ENCODE peak calls at places on chromosomes 6 and 20, in ten cellular contexts. N is Panc1, O is ovary, A is neural progenitor cell, Z is endothelial cell of umbilical vein, X is sigmoid colon, D is pancreas, B is esophagus squamous epithelium, W is psoas muscle, L is IMR-90. H is an unnamed sample.

GRCh38 chr20:3933126-3933684 is 44.0 kb downstream of the PANK2 start:
- DNase-seq in N (no peak), O (no peak), A (no peak), Z (no peak), X (no peak), D (no peak), B (no peak), W (no peak), L (no peak), H (no peak)

GRCh38 chr6:7214400-7214940 is 98.5 kb downstream of the SSR1 start:
- DNase-seq in N (no peak), O (no peak), A (no peak), Z (no peak), X (no peak), D (no peak), B (no peak), W (no peak), L (no peak), H (no peak)

GRCh38 chr20:9996944-9997343 is 37.8 kb upstream of the ANKEF1 start:
- DNase-seq in N (no peak), O (no peak), A (no peak), Z (no peak), X (no peak), D (no peak), B (no peak), W (no peak), L (peak; percentile 25), H (no peak)

GRCh38 chr6:141123497-141123896 is 1009.2 kb upstream of the GJE1 start:
- DNase-seq in N (no peak), O (no peak), A (no peak), Z (no peak), X (no peak), D (no peak), B (no peak), W (no peak), L (no peak), H (no peak)

GRCh38 chr6:81892911-81893310 is 140.4 kb upstream of the TENT5A start:
- DNase-seq in N (no peak), O (no peak), A (no peak), Z (no peak), X (no peak), D (no peak), B (no peak), W (no peak), L (no peak), H (no peak)

GRCh38 chr20:63125893-63126601 is 89.9 kb downstream of the YTHDF1 start:
- DNase-seq in N (no peak), O (no peak), A (no peak), Z (no peak), X (peak; percentile 47), D (no peak), B (no peak), W (peak; percentile 17), L (no peak), H (no peak)

GRCh38 chr20:42432931-42433330 is 756.8 kb downstream of the PTPRT start:
- DNase-seq in N (no peak), O (no peak), A (no peak), Z (no peak), X (no peak), D (no peak), B (no peak), W (peak; percentile 48), L (no peak), H (no peak)

GRCh38 chr6:88142299-88142668 is 23.9 kb downstream of the CNR1 start:
- DNase-seq in N (no peak), O (no peak), A (no peak), Z (no peak), X (no peak), D (no peak), B (no peak), W (no peak), L (no peak), H (no peak)

GRCh38 chr6:161011509-161012480 is 20.2 kb downstream of the MAP3K4 start:
- DNase-seq in N (no peak), O (no peak), A (peak; percentile 66), Z (peak; percentile 73), X (no peak), D (no peak), B (no peak), W (no peak), L (peak; percentile 17), H (no peak)
- H3K4me3 ChIP-seq in N (no peak overlapping the region), O (no peak overlapping the region), A (peak overlapping the region; percentile 19), Z (no peak overlapping the region), X (no peak overlapping the region), D (no peak overlapping the region), B (no peak overlapping the region), W (no peak overlapping the region), L (no peak overlapping the region), H (no peak overlapping the region)

GRCh38 chr6:161101517-161101916 is 109.9 kb downstream of the MAP3K4 start:
- DNase-seq in N (no peak), O (no peak), A (peak; percentile 53), Z (no peak), X (no peak), D (no peak), B (no peak), W (no peak), L (peak; percentile 17), H (no peak)

GRCh38 chr6:161095916-161096315 is 104.3 kb downstream of the MAP3K4 start:
- DNase-seq in N (no peak), O (no peak), A (no peak), Z (no peak), X (no peak), D (no peak), B (no peak), W (no peak), L (no peak), H (no peak)

GRCh38 chr6:161103475-161103874 is 111.9 kb downstream of the MAP3K4 start:
- DNase-seq in N (no peak), O (no peak), A (no peak), Z (no peak), X (no peak), D (no peak), B (no peak), W (no peak), L (no peak), H (no peak)

GRCh38 chr6:161104966-161105365 is 113.4 kb downstream of the MAP3K4 start:
- DNase-seq in N (no peak), O (no peak), A (no peak), Z (no peak), X (no peak), D (no peak), B (no peak), W (no peak), L (peak; percentile 33), H (no peak)

DNA sequence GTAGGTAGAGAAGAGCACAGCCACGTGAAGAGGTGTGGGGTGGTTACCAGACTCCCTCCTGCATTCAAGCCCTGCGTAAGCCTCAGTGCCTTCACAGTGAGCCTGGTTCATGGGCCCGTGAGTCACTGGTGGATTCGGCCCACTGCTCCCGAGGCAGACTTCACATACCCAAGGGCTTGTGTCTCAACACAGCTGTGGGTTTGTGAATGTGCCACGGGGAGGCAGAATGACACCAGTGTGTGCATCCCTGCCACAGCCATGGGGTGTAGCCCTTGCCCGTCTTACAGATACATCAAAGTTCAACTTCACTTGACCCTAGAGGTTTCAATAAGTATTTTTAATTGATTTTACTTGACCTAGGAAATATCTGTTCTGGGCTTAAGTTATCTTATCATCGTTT is 108.5 kb downstream of the MAP3K4 start:
- DNase-seq in N (no peak), O (no peak), A (no peak), Z (no peak), X (no peak), D (no peak), B (no peak), W (no peak), L (no peak), H (no peak)
- H3K36me3 ChIP-seq in N (peaks cover 18% of the 10 kb centered on the region), O (no peaks in the 10 kb centered on the region), A (peaks cover 11% of the 10 kb centered on the region), Z (peaks cover 4% of the 10 kb centered on the region), X (peaks cover 16% of the 10 kb centered on the region), D (no peaks in the 10 kb centered on the region), B (no peaks in the 10 kb centered on the region), W (no peaks in the 10 kb centered on the region), L (peaks cover 13% of the 10 kb centered on the region), H (no peaks in the 10 kb centered on the region)

GRCh38 chr6:2164481-2164880 is 80.9 kb downstream of the GMDS start:
- DNase-seq in N (no peak), O (no peak), A (no peak), Z (no peak), X (no peak), D (no peak), B (no peak), W (no peak), L (no peak), H (no peak)

GRCh38 chr6:2162089-2162465 is 83.3 kb downstream of the GMDS start:
- DNase-seq in N (no peak), O (no peak), A (no peak), Z (peak; percentile 28), X (no peak), D (no peak), B (no peak), W (no peak), L (no peak), H (peak; percentile 69)

GRCh38 chr6:2155206-2155605 is 90.2 kb downstream of the GMDS start:
- DNase-seq in N (no peak), O (no peak), A (no peak), Z (peak; percentile 10), X (no peak), D (no peak), B (no peak), W (no peak), L (no peak), H (no peak)

GRCh38 chr6:2157441-2158127 is 87.8 kb downstream of the GMDS start:
- DNase-seq in N (no peak), O (no peak), A (no peak), Z (peak; percentile 27), X (no peak), D (no peak), B (no peak), W (no peak), L (peak; percentile 83), H (peak; percentile 37)

DNA sequence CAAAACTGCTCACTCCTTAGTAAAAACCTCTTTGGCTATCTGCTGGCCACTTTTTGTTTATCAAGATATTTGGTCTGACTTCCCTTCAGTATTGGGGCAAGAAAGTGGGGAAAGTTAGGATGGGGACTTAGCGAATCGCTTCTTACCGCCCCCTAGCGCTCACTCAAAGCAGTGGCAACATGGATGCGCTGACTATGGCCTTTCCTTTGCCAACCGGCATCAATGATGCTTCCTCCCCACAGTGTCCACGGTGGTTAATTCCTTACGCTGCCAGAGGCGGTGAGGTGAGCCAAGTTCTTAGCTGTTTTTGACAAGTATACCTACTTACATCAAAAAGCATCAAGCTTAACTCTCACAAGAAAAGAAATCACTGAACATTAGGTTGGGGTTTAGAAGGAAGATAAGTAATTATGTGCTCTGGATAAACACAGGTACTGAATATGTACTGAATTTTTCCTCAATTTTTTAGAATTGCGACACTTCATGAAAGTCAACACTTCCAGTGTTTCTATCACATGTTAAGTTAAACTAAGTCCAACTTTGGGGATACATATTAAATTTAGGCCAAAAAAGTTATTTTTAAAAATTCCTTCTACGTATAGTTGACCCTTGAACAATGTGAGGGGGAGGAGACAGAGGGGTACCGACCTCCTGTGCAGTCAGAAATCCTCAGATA is 86.7 kb downstream of the GMDS start:
- DNase-seq in N (no peak), O (no peak), A (peak; percentile 88), Z (no peak), X (no peak), D (no peak), B (no peak), W (no peak), L (peak; percentile 12), H (no peak)
- TF ChIP-seq CTCF in N (peak; percentile 66), O (no peak), A (peak; percentile 89), Z (peak; percentile 13), X (no peak), D (no peak), B (no peak), W (no peak), L (peak; percentile 23), H (no peak)

DNA sequence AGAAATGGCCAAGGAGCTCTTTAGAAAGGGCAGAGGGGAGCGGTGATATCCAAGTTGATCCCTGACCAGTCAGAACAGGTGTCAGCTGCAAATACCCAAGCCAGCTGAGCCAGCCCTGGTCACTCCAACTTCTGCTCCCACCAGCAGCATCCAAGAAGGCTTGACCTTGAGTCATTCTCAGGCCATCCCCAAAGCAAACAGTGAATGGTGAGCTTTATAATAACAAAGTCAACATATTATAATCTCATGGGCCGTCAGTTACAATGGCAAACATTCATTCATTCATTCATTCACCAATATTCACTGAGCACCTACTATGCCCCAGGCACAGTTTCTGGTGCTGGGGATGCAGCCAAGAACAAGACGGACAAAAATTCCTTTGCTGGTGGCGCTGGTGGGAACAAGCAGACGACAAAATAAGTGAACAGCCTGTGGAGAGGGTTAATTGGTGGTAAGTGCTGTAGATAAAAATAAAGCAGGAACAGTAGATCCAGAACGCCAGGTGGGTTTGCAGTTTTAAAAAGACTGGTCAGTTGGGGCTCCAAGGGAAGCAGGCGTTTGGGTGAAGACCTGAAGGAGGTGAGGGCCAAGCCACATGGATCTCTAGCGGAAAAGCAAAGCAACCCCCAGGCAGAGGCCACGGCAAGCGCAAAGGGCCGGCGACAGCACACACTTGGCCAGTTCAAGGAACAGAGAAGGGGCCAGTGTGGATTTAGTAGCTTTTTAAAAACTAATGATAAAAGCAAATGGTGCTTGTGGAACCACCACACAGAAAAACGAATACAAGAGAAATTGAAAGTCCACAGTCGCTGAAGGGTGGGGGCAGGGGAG is 131.8 kb upstream of the PTPN1 start:
- DNase-seq in N (no peak), O (no peak), A (no peak), Z (no peak), X (no peak), D (no peak), B (no peak), W (no peak), L (peak; percentile 59), H (no peak)
- H3K4me3 ChIP-seq in N (no peak overlapping the region), O (no peak overlapping the region), A (no peak overlapping the region), Z (no peak overlapping the region), X (no peak overlapping the region), D (peak overlapping the region; percentile 10), B (peak overlapping the region; percentile 18), W (peak overlapping the region; percentile 59), L (no peak overlapping the region), H (no peak overlapping the region)

H was measured in PC-9.